ENCODE peak calls at places on chromosome 15, in four cellular contexts. One of them, this sample, is unnamed.

GRCh38 chr15:98896002-98896721 is 111.4 kb downstream of the PGPEP1L start:
- DNase-seq in activated B cell treated with CpG ODN at 0.5 μM for 24 hours: no peak
- DNase-seq in stimulated activated CD4-positive, alpha-beta T cell treated with anti-CD3 and anti-CD28 coated beads, Interleukin-15, amount 100 ng/mL, for 24 hours: no peak
- DNase-seq in NCI-H2081: no peak
- DNase-seq in this sample: no peak

GRCh38 chr15:86620636-86621349 is 541.1 kb downstream of the AGBL1 start:
- DNase-seq in activated B cell treated with CpG ODN at 0.5 μM for 24 hours: no peak
- DNase-seq in stimulated activated CD4-positive, alpha-beta T cell treated with anti-CD3 and anti-CD28 coated beads, Interleukin-15, amount 100 ng/mL, for 24 hours: no peak
- DNase-seq in NCI-H2081: no peak
- DNase-seq in this sample: no peak

GRCh38 chr15:78003539-78004008 is 73.9 kb downstream of the TBC1D2B start:
- DNase-seq in activated B cell treated with CpG ODN at 0.5 μM for 24 hours: no peak
- DNase-seq in stimulated activated CD4-positive, alpha-beta T cell treated with anti-CD3 and anti-CD28 coated beads, Interleukin-15, amount 100 ng/mL, for 24 hours: no peak
- DNase-seq in NCI-H2081: peak; percentile 95
- DNase-seq in this sample: no peak

GRCh38 chr15:101051291-101052030 is 132.3 kb downstream of the LRRK1 start:
- DNase-seq in activated B cell treated with CpG ODN at 0.5 μM for 24 hours: no peak
- DNase-seq in stimulated activated CD4-positive, alpha-beta T cell treated with anti-CD3 and anti-CD28 coated beads, Interleukin-15, amount 100 ng/mL, for 24 hours: no peak
- DNase-seq in NCI-H2081: no peak
- DNase-seq in this sample: no peak

GRCh38 chr15:31149987-31150386 is 48.5 kb upstream of the TRPM1 start:
- DNase-seq in activated B cell treated with CpG ODN at 0.5 μM for 24 hours: no peak
- DNase-seq in stimulated activated CD4-positive, alpha-beta T cell treated with anti-CD3 and anti-CD28 coated beads, Interleukin-15, amount 100 ng/mL, for 24 hours: no peak
- DNase-seq in NCI-H2081: no peak
- DNase-seq in this sample: no peak

GRCh38 chr15:65189102-65189740 is 4.1 kb upstream of the CLPX start:
- DNase-seq in activated B cell treated with CpG ODN at 0.5 μM for 24 hours: no peak
- DNase-seq in stimulated activated CD4-positive, alpha-beta T cell treated with anti-CD3 and anti-CD28 coated beads, Interleukin-15, amount 100 ng/mL, for 24 hours: peak; percentile 9
- DNase-seq in NCI-H2081: peak; percentile 48
- DNase-seq in this sample: no peak

GRCh38 chr15:47301481-47301880 is 415.8 kb upstream of the SEMA6D start:
- DNase-seq in activated B cell treated with CpG ODN at 0.5 μM for 24 hours: no peak
- DNase-seq in stimulated activated CD4-positive, alpha-beta T cell treated with anti-CD3 and anti-CD28 coated beads, Interleukin-15, amount 100 ng/mL, for 24 hours: no peak
- DNase-seq in NCI-H2081: peak; percentile 96
- DNase-seq in this sample: no peak

GRCh38 chr15:79682851-79683288 is 213.9 kb downstream of the MTHFS start:
- DNase-seq in activated B cell treated with CpG ODN at 0.5 μM for 24 hours: no peak
- DNase-seq in stimulated activated CD4-positive, alpha-beta T cell treated with anti-CD3 and anti-CD28 coated beads, Interleukin-15, amount 100 ng/mL, for 24 hours: no peak
- DNase-seq in NCI-H2081: no peak
- DNase-seq in this sample: no peak

GRCh38 chr15:68428431-68428940 is 3.5 kb downstream of the ITGA11 start:
- DNase-seq in activated B cell treated with CpG ODN at 0.5 μM for 24 hours: no peak
- DNase-seq in stimulated activated CD4-positive, alpha-beta T cell treated with anti-CD3 and anti-CD28 coated beads, Interleukin-15, amount 100 ng/mL, for 24 hours: no peak
- DNase-seq in NCI-H2081: no peak
- DNase-seq in this sample: no peak

GRCh38 chr15:60673918-60674558 is 195.1 kb upstream of the ICE2 start:
- DNase-seq in activated B cell treated with CpG ODN at 0.5 μM for 24 hours: no peak
- DNase-seq in stimulated activated CD4-positive, alpha-beta T cell treated with anti-CD3 and anti-CD28 coated beads, Interleukin-15, amount 100 ng/mL, for 24 hours: peak; percentile 76
- DNase-seq in NCI-H2081: peak; percentile 71
- DNase-seq in this sample: no peak

GRCh38 chr15:91302588-91303439 is 202.8 kb downstream of the SV2B start:
- DNase-seq in activated B cell treated with CpG ODN at 0.5 μM for 24 hours: no peak
- DNase-seq in stimulated activated CD4-positive, alpha-beta T cell treated with anti-CD3 and anti-CD28 coated beads, Interleukin-15, amount 100 ng/mL, for 24 hours: peak; percentile 34
- DNase-seq in NCI-H2081: peak; percentile 76
- DNase-seq in this sample: peak; percentile 16

GRCh38 chr15:84772031-84772430 is 23.6 kb downstream of the ZNF592 start:
- DNase-seq in activated B cell treated with CpG ODN at 0.5 μM for 24 hours: no peak
- DNase-seq in stimulated activated CD4-positive, alpha-beta T cell treated with anti-CD3 and anti-CD28 coated beads, Interleukin-15, amount 100 ng/mL, for 24 hours: no peak
- DNase-seq in NCI-H2081: no peak
- DNase-seq in this sample: no peak

GRCh38 chr15:44195151-44195740 is at the start of gene FRMD5:
- DNase-seq in activated B cell treated with CpG ODN at 0.5 μM for 24 hours: peak; percentile 76
- DNase-seq in stimulated activated CD4-positive, alpha-beta T cell treated with anti-CD3 and anti-CD28 coated beads, Interleukin-15, amount 100 ng/mL, for 24 hours: peak; percentile 93
- DNase-seq in NCI-H2081: peak; percentile 99
- DNase-seq in this sample: peak; percentile 89

GRCh38 chr15:99248000-99248727 is 1.2 kb downstream of the TTC23 start:
- DNase-seq in activated B cell treated with CpG ODN at 0.5 μM for 24 hours: no peak
- DNase-seq in stimulated activated CD4-positive, alpha-beta T cell treated with anti-CD3 and anti-CD28 coated beads, Interleukin-15, amount 100 ng/mL, for 24 hours: no peak
- DNase-seq in NCI-H2081: no peak
- DNase-seq in this sample: no peak

GRCh38 chr15:85555875-85556617 is 175.6 kb downstream of the AKAP13 start:
- DNase-seq in activated B cell treated with CpG ODN at 0.5 μM for 24 hours: no peak
- DNase-seq in stimulated activated CD4-positive, alpha-beta T cell treated with anti-CD3 and anti-CD28 coated beads, Interleukin-15, amount 100 ng/mL, for 24 hours: no peak
- DNase-seq in NCI-H2081: no peak
- DNase-seq in this sample: no peak

GRCh38 chr15:67127925-67128324 is 62.5 kb downstream of the SMAD3 start:
- DNase-seq in activated B cell treated with CpG ODN at 0.5 μM for 24 hours: no peak
- DNase-seq in stimulated activated CD4-positive, alpha-beta T cell treated with anti-CD3 and anti-CD28 coated beads, Interleukin-15, amount 100 ng/mL, for 24 hours: peak; percentile 55
- DNase-seq in NCI-H2081: no peak
- DNase-seq in this sample: no peak

GRCh38 chr15:40108061-40108854 is 421 bp downstream of the BMF start:
- DNase-seq in activated B cell treated with CpG ODN at 0.5 μM for 24 hours: no peak
- DNase-seq in stimulated activated CD4-positive, alpha-beta T cell treated with anti-CD3 and anti-CD28 coated beads, Interleukin-15, amount 100 ng/mL, for 24 hours: no peak
- DNase-seq in NCI-H2081: peak; percentile 18
- DNase-seq in this sample: no peak

GRCh38 chr15:39283531-39283930 is 297.3 kb upstream of the THBS1 start:
- DNase-seq in activated B cell treated with CpG ODN at 0.5 μM for 24 hours: no peak
- DNase-seq in stimulated activated CD4-positive, alpha-beta T cell treated with anti-CD3 and anti-CD28 coated beads, Interleukin-15, amount 100 ng/mL, for 24 hours: no peak
- DNase-seq in NCI-H2081: no peak
- DNase-seq in this sample: no peak

GRCh38 chr15:32687556-32687955 is 30.2 kb upstream of the GREM1 start:
- DNase-seq in activated B cell treated with CpG ODN at 0.5 μM for 24 hours: no peak
- DNase-seq in stimulated activated CD4-positive, alpha-beta T cell treated with anti-CD3 and anti-CD28 coated beads, Interleukin-15, amount 100 ng/mL, for 24 hours: no peak
- DNase-seq in NCI-H2081: no peak
- DNase-seq in this sample: no peak

GRCh38 chr15:53872410-53872809 is 105.8 kb upstream of the UNC13C start:
- DNase-seq in activated B cell treated with CpG ODN at 0.5 μM for 24 hours: no peak
- DNase-seq in stimulated activated CD4-positive, alpha-beta T cell treated with anti-CD3 and anti-CD28 coated beads, Interleukin-15, amount 100 ng/mL, for 24 hours: no peak
- DNase-seq in NCI-H2081: no peak
- DNase-seq in this sample: no peak

GRCh38 chr15:92430067-92430435 is 36.4 kb downstream of the ST8SIA2 start:
- DNase-seq in activated B cell treated with CpG ODN at 0.5 μM for 24 hours: no peak
- DNase-seq in stimulated activated CD4-positive, alpha-beta T cell treated with anti-CD3 and anti-CD28 coated beads, Interleukin-15, amount 100 ng/mL, for 24 hours: no peak
- DNase-seq in NCI-H2081: no peak
- DNase-seq in this sample: no peak

GRCh38 chr15:27045796-27046195 is 74.8 kb downstream of the GABRG3 start:
- DNase-seq in activated B cell treated with CpG ODN at 0.5 μM for 24 hours: no peak
- DNase-seq in stimulated activated CD4-positive, alpha-beta T cell treated with anti-CD3 and anti-CD28 coated beads, Interleukin-15, amount 100 ng/mL, for 24 hours: no peak
- DNase-seq in NCI-H2081: no peak
- DNase-seq in this sample: no peak

GRCh38 chr15:98440917-98441316 is 207.4 kb upstream of the IGF1R start:
- DNase-seq in activated B cell treated with CpG ODN at 0.5 μM for 24 hours: no peak
- DNase-seq in stimulated activated CD4-positive, alpha-beta T cell treated with anti-CD3 and anti-CD28 coated beads, Interleukin-15, amount 100 ng/mL, for 24 hours: no peak
- DNase-seq in NCI-H2081: no peak
- DNase-seq in this sample: no peak

GRCh38 chr15:99105516-99106341 is 849 bp downstream of the SYNM start:
- DNase-seq in activated B cell treated with CpG ODN at 0.5 μM for 24 hours: no peak
- DNase-seq in stimulated activated CD4-positive, alpha-beta T cell treated with anti-CD3 and anti-CD28 coated beads, Interleukin-15, amount 100 ng/mL, for 24 hours: peak; percentile 63
- DNase-seq in NCI-H2081: peak; percentile 82
- DNase-seq in this sample: peak; percentile 9

GRCh38 chr15:63234479-63234878 is 42.9 kb upstream of the APH1B start:
- DNase-seq in activated B cell treated with CpG ODN at 0.5 μM for 24 hours: no peak
- DNase-seq in stimulated activated CD4-positive, alpha-beta T cell treated with anti-CD3 and anti-CD28 coated beads, Interleukin-15, amount 100 ng/mL, for 24 hours: no peak
- DNase-seq in NCI-H2081: no peak
- DNase-seq in this sample: no peak

GRCh38 chr15:57500256-57500655 is 91.4 kb upstream of the MYZAP start:
- DNase-seq in activated B cell treated with CpG ODN at 0.5 μM for 24 hours: no peak
- DNase-seq in stimulated activated CD4-positive, alpha-beta T cell treated with anti-CD3 and anti-CD28 coated beads, Interleukin-15, amount 100 ng/mL, for 24 hours: no peak
- DNase-seq in NCI-H2081: no peak
- DNase-seq in this sample: no peak

GRCh38 chr15:43226436-43227305 is 5.9 kb upstream of the EPB42 start:
- DNase-seq in activated B cell treated with CpG ODN at 0.5 μM for 24 hours: no peak
- DNase-seq in stimulated activated CD4-positive, alpha-beta T cell treated with anti-CD3 and anti-CD28 coated beads, Interleukin-15, amount 100 ng/mL, for 24 hours: no peak
- DNase-seq in NCI-H2081: no peak
- DNase-seq in this sample: no peak

GRCh38 chr15:28112101-28112760 is 13.1 kb upstream of the OCA2 start:
- DNase-seq in activated B cell treated with CpG ODN at 0.5 μM for 24 hours: no peak
- DNase-seq in stimulated activated CD4-positive, alpha-beta T cell treated with anti-CD3 and anti-CD28 coated beads, Interleukin-15, amount 100 ng/mL, for 24 hours: no peak
- DNase-seq in NCI-H2081: no peak
- DNase-seq in this sample: no peak

GRCh38 chr15:36896949-36897348 is 203.4 kb downstream of the MEIS2 start:
- DNase-seq in activated B cell treated with CpG ODN at 0.5 μM for 24 hours: no peak
- DNase-seq in stimulated activated CD4-positive, alpha-beta T cell treated with anti-CD3 and anti-CD28 coated beads, Interleukin-15, amount 100 ng/mL, for 24 hours: no peak
- DNase-seq in NCI-H2081: no peak
- DNase-seq in this sample: no peak

GRCh38 chr15:35630570-35630969 is 84.6 kb upstream of the DPH6 start:
- DNase-seq in activated B cell treated with CpG ODN at 0.5 μM for 24 hours: no peak
- DNase-seq in stimulated activated CD4-positive, alpha-beta T cell treated with anti-CD3 and anti-CD28 coated beads, Interleukin-15, amount 100 ng/mL, for 24 hours: no peak
- DNase-seq in NCI-H2081: no peak
- DNase-seq in this sample: no peak

GRCh38 chr15:36911322-36911944 is 188.9 kb downstream of the MEIS2 start:
- DNase-seq in activated B cell treated with CpG ODN at 0.5 μM for 24 hours: no peak
- DNase-seq in stimulated activated CD4-positive, alpha-beta T cell treated with anti-CD3 and anti-CD28 coated beads, Interleukin-15, amount 100 ng/mL, for 24 hours: no peak
- DNase-seq in NCI-H2081: peak; percentile 95
- DNase-seq in this sample: no peak

GRCh38 chr15:25776071-25776740 is 86.9 kb downstream of the ATP10A start:
- DNase-seq in activated B cell treated with CpG ODN at 0.5 μM for 24 hours: no peak
- DNase-seq in stimulated activated CD4-positive, alpha-beta T cell treated with anti-CD3 and anti-CD28 coated beads, Interleukin-15, amount 100 ng/mL, for 24 hours: no peak
- DNase-seq in NCI-H2081: no peak
- DNase-seq in this sample: no peak

GRCh38 chr15:60243769-60244168 is 154.0 kb downstream of the ANXA2 start:
- DNase-seq in activated B cell treated with CpG ODN at 0.5 μM for 24 hours: no peak
- DNase-seq in stimulated activated CD4-positive, alpha-beta T cell treated with anti-CD3 and anti-CD28 coated beads, Interleukin-15, amount 100 ng/mL, for 24 hours: no peak
- DNase-seq in NCI-H2081: no peak
- DNase-seq in this sample: no peak

GRCh38 chr15:91862891-91863520 is 9.5 kb downstream of the SLCO3A1 start:
- DNase-seq in activated B cell treated with CpG ODN at 0.5 μM for 24 hours: no peak
- DNase-seq in stimulated activated CD4-positive, alpha-beta T cell treated with anti-CD3 and anti-CD28 coated beads, Interleukin-15, amount 100 ng/mL, for 24 hours: no peak
- DNase-seq in NCI-H2081: peak; percentile 14
- DNase-seq in this sample: no peak

GRCh38 chr15:77386626-77387025 is 33.3 kb downstream of the PEAK1 start:
- DNase-seq in activated B cell treated with CpG ODN at 0.5 μM for 24 hours: no peak
- DNase-seq in stimulated activated CD4-positive, alpha-beta T cell treated with anti-CD3 and anti-CD28 coated beads, Interleukin-15, amount 100 ng/mL, for 24 hours: no peak
- DNase-seq in NCI-H2081: no peak
- DNase-seq in this sample: no peak

GRCh38 chr15:75095594-75095993 is 72.2 kb downstream of the PPCDC start:
- DNase-seq in activated B cell treated with CpG ODN at 0.5 μM for 24 hours: no peak
- DNase-seq in stimulated activated CD4-positive, alpha-beta T cell treated with anti-CD3 and anti-CD28 coated beads, Interleukin-15, amount 100 ng/mL, for 24 hours: no peak
- DNase-seq in NCI-H2081: no peak
- DNase-seq in this sample: no peak

GRCh38 chr15:50064674-50065073 is 54.4 kb downstream of the ATP8B4 start:
- DNase-seq in activated B cell treated with CpG ODN at 0.5 μM for 24 hours: no peak
- DNase-seq in stimulated activated CD4-positive, alpha-beta T cell treated with anti-CD3 and anti-CD28 coated beads, Interleukin-15, amount 100 ng/mL, for 24 hours: no peak
- DNase-seq in NCI-H2081: no peak
- DNase-seq in this sample: no peak

GRCh38 chr15:88637841-88638625 is 783 bp upstream of the ISG20 start:
- DNase-seq in activated B cell treated with CpG ODN at 0.5 μM for 24 hours: no peak
- DNase-seq in stimulated activated CD4-positive, alpha-beta T cell treated with anti-CD3 and anti-CD28 coated beads, Interleukin-15, amount 100 ng/mL, for 24 hours: no peak
- DNase-seq in NCI-H2081: no peak
- DNase-seq in this sample: no peak

GRCh38 chr15:69071265-69071664 is 56.8 kb downstream of the NOX5 start:
- DNase-seq in activated B cell treated with CpG ODN at 0.5 μM for 24 hours: no peak
- DNase-seq in stimulated activated CD4-positive, alpha-beta T cell treated with anti-CD3 and anti-CD28 coated beads, Interleukin-15, amount 100 ng/mL, for 24 hours: no peak
- DNase-seq in NCI-H2081: no peak
- DNase-seq in this sample: no peak

This sample was measured in NCI-H2107.